ENCODE peak calls at places on chromosomes 1 and 21, in six cellular contexts. M is cardiac muscle cell, S is AG09309, L is SK-N-SH, O is tibial nerve, P is astrocyte of the cerebellum. E is an unnamed sample.

GRCh38 chr1:217482356-217483102 is 148.4 kb downstream of the GPATCH2 start:
- DNase-seq in M (peak), S (peak), L (no peak), O (no peak), P (peak), E (peak)

GRCh38 chr1:74819062-74819461 is 86.1 kb downstream of the TYW3 start:
- DNase-seq in M (no peak), S (no peak), L (no peak), O (no peak), P (peak), E (peak)

GRCh38 chr1:66450847-66451246 is 83.1 kb upstream of the SGIP1 start:
- DNase-seq in M (no peak), S (no peak), L (no peak), O (no peak), P (no peak), E (no peak)

GRCh38 chr1:24195874-24196273 is 8.8 kb upstream of the IFNLR1 start:
- DNase-seq in M (no peak), S (no peak), L (no peak), O (no peak), P (no peak), E (no peak)

GRCh38 chr1:41450747-41451285 is 33.7 kb downstream of the EDN2 start:
- DNase-seq in M (no peak), S (no peak), L (no peak), O (no peak), P (no peak), E (no peak)

GRCh38 chr1:24827737-24828136 is 82.5 kb downstream of the CLIC4 start:
- DNase-seq in M (peak), S (no peak), L (no peak), O (no peak), P (no peak), E (no peak)

GRCh38 chr1:179877586-179878265 is at the start of gene TOR1AIP2:
- DNase-seq in M (peak), S (peak), L (peak), O (peak), P (peak), E (peak)

GRCh38 chr1:90710579-90711536 is 6.2 kb downstream of the BARHL2 start:
- DNase-seq in M (no peak), S (no peak), L (peak), O (no peak), P (no peak), E (no peak)

GRCh38 chr1:118928739-118929554 is 59.2 kb downstream of the TBX15 start:
- DNase-seq in M (peak), S (no peak), L (no peak), O (no peak), P (peak), E (peak)

GRCh38 chr1:185315364-185316108 is 1.5 kb downstream of the IVNS1ABP start:
- DNase-seq in M (no peak), S (no peak), L (no peak), O (no peak), P (no peak), E (no peak)

GRCh38 chr1:44909949-44910594 is 67.0 kb upstream of the PTCH2 start:
- DNase-seq in M (no peak), S (no peak), L (no peak), O (no peak), P (no peak), E (no peak)

GRCh38 chr1:206703647-206704046 is 18.9 kb downstream of the MAPKAPK2 start:
- DNase-seq in M (no peak), S (no peak), L (no peak), O (no peak), P (no peak), E (no peak)

GRCh38 chr1:202501281-202501680 is 152.8 kb downstream of the PPP1R12B start:
- DNase-seq in M (peak), S (no peak), L (peak), O (no peak), P (peak), E (no peak)

GRCh38 chr1:58695206-58695605 is 4.7 kb downstream of the MYSM1 start:
- DNase-seq in M (no peak), S (no peak), L (no peak), O (no peak), P (no peak), E (no peak)

GRCh38 chr21:42840411-42841155 is 38.8 kb downstream of the WDR4 start:
- DNase-seq in M (no peak), S (no peak), L (no peak), O (no peak), P (no peak), E (no peak)

GRCh38 chr1:111624382-111624781 is 4.8 kb downstream of the RAP1A start:
- DNase-seq in M (no peak), S (no peak), L (no peak), O (no peak), P (no peak), E (no peak)

GRCh38 chr1:246161626-246162025 is 345.5 kb downstream of the SMYD3 start:
- DNase-seq in M (peak), S (peak), L (no peak), O (no peak), P (peak), E (no peak)

GRCh38 chr1:43933386-43934278 is at the start of gene ARTN:
- DNase-seq in M (no peak), S (no peak), L (no peak), O (no peak), P (no peak), E (no peak)

GRCh38 chr1:33256701-33257387 is 552 bp downstream of the ZNF362 start:
- DNase-seq in M (peak), S (no peak), L (no peak), O (no peak), P (peak), E (peak)

GRCh38 chr1:115413208-115413607 is 75.2 kb upstream of the NGF start:
- DNase-seq in M (no peak), S (no peak), L (no peak), O (no peak), P (no peak), E (no peak)

GRCh38 chr1:206570529-206570928 is 41.7 kb downstream of the EIF2D start:
- DNase-seq in M (no peak), S (no peak), L (no peak), O (no peak), P (no peak), E (no peak)

GRCh38 chr1:175040324-175040910 is 17.2 kb upstream of the MRPS14 start:
- DNase-seq in M (no peak), S (no peak), L (no peak), O (no peak), P (no peak), E (no peak)

GRCh38 chr1:54945393-54945936 is 35.0 kb upstream of the TMEM61 start:
- DNase-seq in M (no peak), S (no peak), L (no peak), O (no peak), P (no peak), E (no peak)

GRCh38 chr1:180544050-180544449 is 14.7 kb upstream of the OVAAL start:
- DNase-seq in M (no peak), S (no peak), L (no peak), O (no peak), P (no peak), E (no peak)

GRCh38 chr1:63674238-63674864 is 81.1 kb downstream of the PGM1 start:
- DNase-seq in M (peak), S (peak), L (peak), O (peak), P (peak), E (peak)

GRCh38 chr1:203346060-203346754 is 4.7 kb downstream of the FMOD start:
- DNase-seq in M (peak), S (no peak), L (no peak), O (no peak), P (no peak), E (no peak)

GRCh38 chr1:116489231-116489697 is 81.6 kb downstream of the CD58 start:
- DNase-seq in M (peak), S (no peak), L (no peak), O (no peak), P (no peak), E (no peak)

GRCh38 chr1:18479484-18479883 is 1.2 kb upstream of the KLHDC7A start:
- DNase-seq in M (no peak), S (no peak), L (no peak), O (no peak), P (no peak), E (no peak)

GRCh38 chr21:42696026-42696380 is 42.6 kb downstream of the PDE9A start:
- DNase-seq in M (no peak), S (no peak), L (no peak), O (no peak), P (no peak), E (no peak)

GRCh38 chr1:175683491-175684175 is 59.8 kb downstream of the TNR start:
- DNase-seq in M (no peak), S (no peak), L (no peak), O (no peak), P (no peak), E (no peak)

GRCh38 chr1:181250038-181250437 is 161.5 kb downstream of the IER5 start:
- DNase-seq in M (no peak), S (no peak), L (no peak), O (no peak), P (no peak), E (no peak)

GRCh38 chr1:12433323-12434053 is 184.5 kb downstream of the DHRS3 start:
- DNase-seq in M (peak), S (no peak), L (peak), O (no peak), P (no peak), E (no peak)

GRCh38 chr1:8219530-8219929 is 98.4 kb upstream of the SLC45A1 start:
- DNase-seq in M (no peak), S (no peak), L (no peak), O (no peak), P (no peak), E (no peak)

GRCh38 chr1:29878501-29878900 is 642.2 kb downstream of the PTPRU start:
- DNase-seq in M (no peak), S (no peak), L (no peak), O (no peak), P (no peak), E (no peak)

GRCh38 chr1:160205974-160206369 is 788 bp downstream of the PEA15 start:
- DNase-seq in M (peak), S (no peak), L (peak), O (peak), P (no peak), E (peak)

GRCh38 chr1:2814511-2815075 is 13.1 kb upstream of the TTC34 start:
- DNase-seq in M (no peak), S (no peak), L (no peak), O (no peak), P (no peak), E (no peak)

GRCh38 chr1:32716312-32717126 is 13.9 kb upstream of the SYNC start:
- DNase-seq in M (peak), S (no peak), L (peak), O (no peak), P (no peak), E (no peak)

GRCh38 chr1:90573736-90574135 is 143.4 kb downstream of the BARHL2 start:
- DNase-seq in M (no peak), S (no peak), L (no peak), O (no peak), P (no peak), E (no peak)

GRCh38 chr1:110557481-110557880 is 38.5 kb upstream of the KCNA10 start:
- DNase-seq in M (no peak), S (no peak), L (no peak), O (no peak), P (no peak), E (no peak)

GRCh38 chr1:110559157-110559556 is 40.2 kb upstream of the KCNA10 start:
- DNase-seq in M (no peak), S (no peak), L (no peak), O (no peak), P (no peak), E (no peak)

GRCh38 chr1:110554871-110555801 is 36.2 kb upstream of the KCNA10 start:
- DNase-seq in M (peak), S (no peak), L (peak), O (no peak), P (no peak), E (no peak)

GRCh38 chr1:110555807-110556470 is 37.0 kb upstream of the KCNA10 start:
- DNase-seq in M (peak), S (no peak), L (peak), O (peak), P (no peak), E (no peak)

DNA sequence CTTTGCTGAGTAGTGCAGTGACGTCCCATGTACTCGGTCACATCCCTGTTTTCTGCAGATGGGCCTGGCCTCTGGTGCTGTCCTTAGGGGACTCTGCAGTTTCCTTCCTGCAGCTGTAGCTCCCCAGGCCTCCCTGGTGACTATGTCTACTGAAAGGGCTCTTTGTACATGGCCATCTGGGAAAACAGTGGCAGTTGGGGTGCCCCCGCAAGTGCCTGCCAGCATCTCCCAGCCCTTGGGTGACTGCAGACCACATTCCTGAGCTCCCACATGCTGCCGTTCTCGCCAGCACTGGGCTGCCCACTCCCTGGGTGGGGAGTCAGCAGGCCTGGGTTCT is 37.5 kb upstream of the KCNA10 start:
- DNase-seq in M (no peak), S (no peak), L (no peak), O (peak), P (no peak), E (no peak)
- H3K4me3 ChIP-seq in M (no peak), S (no peak), L (no peak), O (no peak), P (no peak), E (no peak)

GRCh38 chr1:162633327-162633762 is 1.1 kb downstream of the DDR2 start:
- DNase-seq in M (peak), S (no peak), L (no peak), O (no peak), P (no peak), E (no peak)
- TF ChIP-seq CTCF in M (peak), S (peak), L (peak), O (no peak), P (peak), E (no peak)

GRCh38 chr1:36514501-36514900 is 31.8 kb upstream of the CSF3R start:
- DNase-seq in M (no peak), S (no peak), L (no peak), O (no peak), P (no peak), E (no peak)
- H3K4me3 ChIP-seq in M (no peak), S (no peak), L (no peak), O (no peak), P (no peak), E (no peak)

GRCh38 chr21:44455524-44456206 is 355 bp downstream of the LRRC3 start:
- DNase-seq in M (peak), S (no peak), L (peak), O (no peak), P (no peak), E (no peak)
- TF ChIP-seq CTCF in M (peak), S (no peak), L (peak), O (no peak), P (no peak), E (no peak)

GRCh38 chr1:223471566-223471965 is 78.4 kb downstream of the CCDC185 start:
- DNase-seq in M (no peak), S (no peak), L (no peak), O (no peak), P (no peak), E (no peak)
- H3K4me3 ChIP-seq in M (no peak), S (no peak), L (no peak), O (no peak), P (no peak), E (no peak)

E was measured in HFF-Myc.